ENCODE peak calls at places on chromosomes 2 and 18, in four cellular contexts. F, X, V and I are unnamed samples.

GRCh38 chr2:234533631-234534030 is 36.8 kb upstream of the ARL4C start:
- DNase-seq in F (no peak), X (no peak), V (no peak), I (no peak)

GRCh38 chr2:54673501-54673998 is 49.9 kb upstream of the EML6 start:
- DNase-seq in F (no peak), X (no peak), V (peak; percentile 89), I (peak; percentile 49)

GRCh38 chr2:10495988-10496313 is 47.8 kb upstream of the ODC1 start:
- DNase-seq in F (no peak), X (no peak), V (no peak), I (no peak)

GRCh38 chr2:1625281-1626001 is 118.9 kb downstream of the PXDN start:
- DNase-seq in F (peak; percentile 98), X (peak; percentile 24), V (peak; percentile 88), I (no peak)

GRCh38 chr2:68231061-68231372 is 21.3 kb downstream of the PPP3R1 start:
- DNase-seq in F (no peak), X (no peak), V (no peak), I (no peak)

GRCh38 chr18:48838921-48839818 is 111.6 kb downstream of the SMAD7 start:
- DNase-seq in F (peak; percentile 51), X (no peak), V (peak; percentile 71), I (no peak)

GRCh38 chr2:111072220-111072871 is 48.4 kb upstream of the BCL2L11 start:
- DNase-seq in F (peak; percentile 97), X (no peak), V (no peak), I (no peak)

GRCh38 chr2:12762337-12762736 is 45.6 kb downstream of the TRIB2 start:
- DNase-seq in F (no peak), X (no peak), V (no peak), I (no peak)

GRCh38 chr2:213162515-213163118 is 11.2 kb upstream of the IKZF2 start:
- DNase-seq in F (no peak), X (no peak), V (no peak), I (no peak)

GRCh38 chr2:49289711-49290110 is 135.4 kb upstream of the FSHR start:
- DNase-seq in F (no peak), X (no peak), V (no peak), I (no peak)

GRCh38 chr2:29226375-29226774 is 111.2 kb downstream of the CLIP4 start:
- DNase-seq in F (no peak), X (no peak), V (no peak), I (no peak)

GRCh38 chr2:105391058-105391627 is 7.7 kb downstream of the FHL2 start:
- DNase-seq in F (peak; percentile 91), X (no peak), V (no peak), I (no peak)

GRCh38 chr2:164903214-164903613 is 52.1 kb downstream of the SLC38A11 start:
- DNase-seq in F (no peak), X (no peak), V (no peak), I (no peak)

GRCh38 chr2:164903944-164904343 is 51.4 kb downstream of the SLC38A11 start:
- DNase-seq in F (peak; percentile 9), X (no peak), V (no peak), I (no peak)

GRCh38 chr2:164910091-164910899 is 45.0 kb downstream of the SLC38A11 start:
- DNase-seq in F (peak; percentile 64), X (no peak), V (no peak), I (peak; percentile 79)

GRCh38 chr2:164905307-164905706 is 50.0 kb downstream of the SLC38A11 start:
- DNase-seq in F (no peak), X (no peak), V (no peak), I (no peak)

GRCh38 chr2:164906947-164907346 is 48.4 kb downstream of the SLC38A11 start:
- DNase-seq in F (no peak), X (no peak), V (no peak), I (no peak)
- H3K4me1 ChIP-seq in F (peaks cover 9% of the 10 kb centered on the region), X (no peaks in the 10 kb centered on the region), V (no peaks in the 10 kb centered on the region), I (peaks cover 2% of the 10 kb centered on the region)

GRCh38 chr2:236998250-236998649 is 87.4 kb upstream of the COPS8 start:
- DNase-seq in F (peak; percentile 82), X (no peak), V (no peak), I (no peak)

GRCh38 chr2:236993799-236994198 is 91.9 kb upstream of the COPS8 start:
- DNase-seq in F (no peak), X (no peak), V (no peak), I (no peak)

GRCh38 chr2:236998758-236999157 is 86.9 kb upstream of the COPS8 start:
- DNase-seq in F (peak; percentile 67), X (no peak), V (no peak), I (no peak)

GRCh38 chr2:236994361-236994760 is 91.3 kb upstream of the COPS8 start:
- DNase-seq in F (no peak), X (no peak), V (no peak), I (no peak)

DNA sequence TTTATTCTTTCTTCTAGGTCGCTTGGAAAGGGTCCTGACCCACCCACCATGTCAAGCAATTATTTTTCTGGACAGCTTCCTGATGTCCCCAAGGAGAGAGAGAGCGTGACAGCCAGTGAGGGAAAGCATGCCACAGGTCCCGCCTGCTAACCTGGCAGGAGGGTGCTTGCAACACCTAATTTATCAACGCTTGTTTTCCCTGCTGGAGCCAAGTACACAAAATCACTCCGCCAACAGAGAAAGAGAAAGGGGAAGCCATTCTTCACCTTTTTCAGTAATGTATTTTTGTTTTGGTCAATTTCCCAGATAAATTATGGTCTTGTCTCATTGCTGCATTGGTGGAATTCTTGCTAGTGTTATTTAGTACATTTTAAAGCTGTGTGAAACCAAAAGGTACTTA is 88.6 kb upstream of the COPS8 start:
- DNase-seq in F (no peak), X (no peak), V (no peak), I (no peak)
- H3K27ac ChIP-seq in F (peak overlapping the region; percentile 95), X (no peak overlapping the region), V (no peak overlapping the region), I (no peak overlapping the region)

DNA sequence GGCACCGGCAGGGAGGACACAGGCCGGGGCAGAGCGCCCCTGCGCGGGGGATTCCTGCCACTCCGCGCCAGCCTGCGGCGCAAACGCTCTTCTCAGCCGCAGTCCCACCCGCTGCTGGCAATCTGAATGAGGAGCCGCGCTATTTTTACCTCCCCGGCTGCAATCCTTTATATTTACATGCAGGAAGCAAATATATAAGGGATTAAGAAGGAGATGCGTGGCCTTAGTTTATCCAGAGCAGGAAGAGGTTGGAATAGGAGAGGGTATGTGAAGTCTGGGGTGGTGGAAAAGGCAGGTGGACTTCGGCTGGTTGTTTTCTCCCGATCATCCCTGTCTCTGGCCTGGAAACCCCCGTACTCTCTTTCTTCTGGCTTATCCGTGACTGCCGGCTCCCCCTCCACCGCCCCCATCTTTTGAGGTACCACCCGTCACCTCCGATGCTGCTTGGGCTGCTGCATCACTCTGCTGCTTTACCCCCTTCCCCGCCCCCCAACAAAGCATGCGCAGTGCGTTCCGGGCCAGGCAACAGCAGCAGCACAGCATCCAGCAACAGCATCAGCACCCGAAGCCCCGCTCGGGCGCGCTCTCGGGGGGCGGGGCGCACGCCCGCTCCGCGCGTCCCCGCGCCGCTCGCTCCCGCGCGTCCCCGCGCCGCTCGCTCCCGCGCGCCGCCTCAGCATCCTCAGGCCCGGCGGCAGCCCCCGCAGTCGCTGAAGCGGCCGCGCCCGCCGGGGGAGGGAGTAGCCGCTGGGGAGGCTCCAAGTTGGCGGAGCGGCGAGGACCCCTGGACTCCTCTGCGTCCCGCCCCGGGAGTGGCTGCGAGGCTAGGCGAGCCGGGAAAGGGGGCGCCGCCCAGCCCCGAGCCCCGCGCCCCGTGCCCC is at the start of gene ADAM23:
- DNase-seq in F (peak; percentile 12), X (no peak), V (peak; percentile 67), I (no peak)
- H3K4me3 ChIP-seq in F (peak within 1 kb of the TSS; percentile 64), X (no peak within 1 kb of the TSS), V (no peak within 1 kb of the TSS), I (peak within 1 kb of the TSS; percentile 50)

GRCh38 chr18:6363216-6363615 is 51.5 kb downstream of the L3MBTL4 start:
- DNase-seq in F (no peak), X (no peak), V (no peak), I (no peak)

GRCh38 chr18:6367208-6367607 is 47.5 kb downstream of the L3MBTL4 start:
- DNase-seq in F (no peak), X (no peak), V (no peak), I (no peak)

GRCh38 chr18:6368017-6368416 is 46.7 kb downstream of the L3MBTL4 start:
- DNase-seq in F (peak; percentile 37), X (no peak), V (no peak), I (no peak)

GRCh38 chr18:6365385-6365784 is 49.3 kb downstream of the L3MBTL4 start:
- DNase-seq in F (no peak), X (no peak), V (no peak), I (no peak)

GRCh38 chr18:6366776-6367175 is 47.9 kb downstream of the L3MBTL4 start:
- DNase-seq in F (no peak), X (no peak), V (no peak), I (no peak)
- H3K4me1 ChIP-seq in F (peaks cover 6% of the 10 kb centered on the region), X (no peaks in the 10 kb centered on the region), V (peaks cover 36% of the 10 kb centered on the region), I (peaks cover 5% of the 10 kb centered on the region)

GRCh38 chr2:231667096-231667427 is 41.3 kb upstream of the PTMA start:
- DNase-seq in F (no peak), X (no peak), V (no peak), I (no peak)

GRCh38 chr2:231664727-231665126 is 43.6 kb upstream of the PTMA start:
- DNase-seq in F (no peak), X (no peak), V (no peak), I (peak; percentile 55)

GRCh38 chr2:231666171-231667095 is 41.9 kb upstream of the PTMA start:
- DNase-seq in F (peak; percentile 91), X (peak; percentile 94), V (peak; percentile 99), I (peak; percentile 99)

GRCh38 chr2:231663458-231664290 is 44.7 kb upstream of the PTMA start:
- DNase-seq in F (no peak), X (no peak), V (no peak), I (no peak)

DNA sequence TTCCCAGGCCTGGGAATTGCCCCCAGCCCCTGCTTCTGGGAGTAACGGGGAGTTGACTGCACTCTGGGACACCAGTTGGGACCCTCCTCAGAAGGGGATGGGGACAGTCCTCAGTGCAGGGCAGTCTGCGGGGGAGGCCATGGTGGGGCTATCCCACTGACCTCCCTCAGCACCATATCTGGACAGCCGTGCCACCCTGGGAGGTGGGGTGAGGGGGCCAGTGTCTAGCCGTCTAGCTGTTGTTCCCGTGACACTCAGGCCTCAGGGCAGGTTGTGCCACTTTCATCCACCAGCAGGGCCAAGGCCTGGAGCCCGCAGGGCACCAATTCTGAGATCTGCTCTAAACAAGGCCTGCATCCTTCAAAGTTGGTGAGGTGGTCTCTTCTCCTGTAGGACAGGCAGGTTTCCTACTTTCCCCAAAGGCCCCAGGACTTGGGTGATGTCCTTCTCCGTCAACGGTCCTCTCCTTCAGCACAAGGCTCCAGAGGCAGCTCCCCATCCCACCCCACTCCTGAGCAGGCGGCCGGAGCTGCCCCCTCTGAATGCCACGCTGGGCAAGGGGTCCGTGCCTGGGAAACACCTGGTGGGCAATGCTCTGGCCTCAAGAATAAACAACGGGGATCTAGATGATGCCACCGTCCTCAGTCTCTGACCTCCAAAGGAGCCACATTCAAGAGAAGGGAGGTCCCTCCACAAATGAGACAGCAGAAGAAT is 43.0 kb upstream of the PTMA start:
- DNase-seq in F (no peak), X (no peak), V (no peak), I (no peak)
- H3K27ac ChIP-seq in F (peak overlapping the region; percentile 93), X (peak overlapping the region; percentile 99), V (peak overlapping the region; percentile 97), I (peak overlapping the region; percentile 100)

GRCh38 chr2:46208766-46209165 is 88.4 kb upstream of the EPAS1 start:
- DNase-seq in F (no peak), X (no peak), V (no peak), I (no peak)
- H3K4me3 ChIP-seq in F (no peak overlapping the region), X (no peak overlapping the region), V (no peak overlapping the region), I (no peak overlapping the region)

GRCh38 chr2:188319845-188320244 is 28.2 kb downstream of the GULP1 start:
- DNase-seq in F (no peak), X (no peak), V (no peak), I (no peak)
- H3K4me1 ChIP-seq in F (peaks cover 51% of the 10 kb centered on the region), X (peaks cover 8% of the 10 kb centered on the region), V (no peaks in the 10 kb centered on the region), I (no peaks in the 10 kb centered on the region)

GRCh38 chr18:23369231-23369630 is 83.9 kb upstream of the RIOK3 start:
- DNase-seq in F (no peak), X (no peak), V (no peak), I (no peak)
- H3K27ac ChIP-seq in F (no peak overlapping the region), X (no peak overlapping the region), V (no peak overlapping the region), I (no peak overlapping the region)